ENCODE peak calls at places on chromosomes 11 and 22, in nine cellular contexts. O is kidney epithelial cell; H is central memory CD4-positive, alpha-beta T cell; S is GOT3; I is stimulated activated CD4-positive, alpha-beta T cell treated with anti-CD3 and anti-CD28 coated beads, Interleukin-12 subunit alpha, Interleukin-12 subunit beta, amount 100 ng/mL, for 24 hours; W is RWPE1; G is kidney tubule cell; U is neural crest cell; D is COR-L47. Y is an unnamed sample.

GRCh38 chr22:48241658-48242057 is 1479.2 kb downstream of the TBC1D22A start:
- DNase-seq in O (no peak), H (no peak), S (no peak), I (no peak), W (no peak), G (no peak), U (no peak), D (no peak), Y (no peak)

GRCh38 chr11:95585071-95585751 is 204.4 kb downstream of the FAM76B start:
- DNase-seq in O (no peak), H (no peak), S (no peak), I (no peak), W (no peak), G (peak; percentile 61), U (no peak), D (no peak), Y (no peak)

GRCh38 chr22:18974477-18975180 is 38.5 kb upstream of the PRODH start:
- DNase-seq in O (no peak), H (no peak), S (no peak), I (no peak), W (no peak), G (no peak), U (no peak), D (no peak), Y (no peak)

GRCh38 chr22:47197735-47198500 is 435.5 kb downstream of the TBC1D22A start:
- DNase-seq in O (no peak), H (no peak), S (no peak), I (no peak), W (no peak), G (no peak), U (no peak), D (no peak), Y (no peak)

GRCh38 chr11:120524536-120525085 is 13.1 kb downstream of the GRIK4 start:
- DNase-seq in O (no peak), H (no peak), S (no peak), I (no peak), W (no peak), G (no peak), U (no peak), D (no peak), Y (no peak)

GRCh38 chr11:106077609-106078517 is at the start of gene AASDHPPT:
- DNase-seq in O (no peak), H (no peak), S (no peak), I (no peak), W (peak; percentile 10), G (peak; percentile 56), U (no peak), D (peak; percentile 24), Y (no peak)

GRCh38 chr11:81725691-81726090 is 1008.0 kb downstream of the FAM181B start:
- DNase-seq in O (no peak), H (no peak), S (no peak), I (no peak), W (no peak), G (no peak), U (no peak), D (no peak), Y (peak; percentile 5)

GRCh38 chr11:44592125-44592643 is 26.7 kb downstream of the CD82 start:
- DNase-seq in O (no peak), H (no peak), S (no peak), I (no peak), W (no peak), G (no peak), U (no peak), D (no peak), Y (no peak)

GRCh38 chr11:132064987-132065620 is 694.7 kb downstream of the NTM start:
- DNase-seq in O (peak; percentile 99), H (no peak), S (no peak), I (no peak), W (peak; percentile 55), G (peak; percentile 99), U (no peak), D (no peak), Y (peak; percentile 80)

GRCh38 chr22:17412232-17412631 is 43.0 kb downstream of the CECR2 start:
- DNase-seq in O (no peak), H (no peak), S (no peak), I (no peak), W (no peak), G (no peak), U (no peak), D (no peak), Y (no peak)

GRCh38 chr22:45503816-45504702 is 1.4 kb downstream of the FBLN1 start:
- DNase-seq in O (no peak), H (no peak), S (no peak), I (no peak), W (no peak), G (no peak), U (peak; percentile 74), D (no peak), Y (no peak)

GRCh38 chr11:55714982-55715888 is 53.2 kb downstream of the OR4C6 start:
- DNase-seq in O (no peak), H (no peak), S (no peak), I (no peak), W (no peak), G (no peak), U (no peak), D (no peak), Y (no peak)

GRCh38 chr22:45919504-45920286 is 57.3 kb downstream of the WNT7B start:
- DNase-seq in O (no peak), H (no peak), S (no peak), I (no peak), W (no peak), G (peak; percentile 64), U (no peak), D (no peak), Y (no peak)

GRCh38 chr11:58059011-58059358 is 28.2 kb downstream of the OR6Q1 start:
- DNase-seq in O (no peak), H (no peak), S (no peak), I (no peak), W (peak; percentile 49), G (peak; percentile 94), U (no peak), D (no peak), Y (peak; percentile 48)

GRCh38 chr11:117830072-117830471 is 5.5 kb upstream of the FXYD2 start:
- DNase-seq in O (no peak), H (no peak), S (no peak), I (no peak), W (no peak), G (no peak), U (no peak), D (no peak), Y (no peak)

GRCh38 chr22:41382098-41382578 is 396 bp downstream of the TEF start:
- DNase-seq in O (no peak), H (peak; percentile 59), S (no peak), I (peak; percentile 32), W (peak; percentile 57), G (peak; percentile 17), U (peak; percentile 69), D (peak; percentile 54), Y (no peak)

GRCh38 chr11:1484716-1485503 is 1.7 kb downstream of the MOB2 start:
- DNase-seq in O (no peak), H (no peak), S (no peak), I (no peak), W (no peak), G (peak; percentile 4), U (no peak), D (peak; percentile 44), Y (no peak)

GRCh38 chr11:94504689-94505293 is 7.5 kb upstream of the C11orf97 start:
- DNase-seq in O (no peak), H (peak; percentile 42), S (no peak), I (no peak), W (peak; percentile 49), G (peak; percentile 67), U (no peak), D (peak; percentile 25), Y (no peak)

GRCh38 chr11:109306322-109306721 is 115.7 kb upstream of the C11orf87 start:
- DNase-seq in O (no peak), H (no peak), S (no peak), I (no peak), W (no peak), G (no peak), U (no peak), D (no peak), Y (no peak)

GRCh38 chr11:111081021-111081511 is 164.5 kb upstream of the POU2AF2 start:
- DNase-seq in O (peak; percentile 57), H (no peak), S (no peak), I (no peak), W (no peak), G (peak; percentile 82), U (no peak), D (no peak), Y (no peak)

GRCh38 chr11:66985508-66986177 is 10.5 kb downstream of the C11orf86 start:
- DNase-seq in O (no peak), H (no peak), S (no peak), I (no peak), W (no peak), G (no peak), U (no peak), D (no peak), Y (no peak)

GRCh38 chr11:34114471-34114870 is 9.0 kb downstream of the NAT10 start:
- DNase-seq in O (no peak), H (no peak), S (no peak), I (no peak), W (no peak), G (no peak), U (no peak), D (no peak), Y (no peak)

GRCh38 chr11:74232316-74232950 is 61.3 kb downstream of the PPME1 start:
- DNase-seq in O (no peak), H (peak; percentile 48), S (no peak), I (no peak), W (no peak), G (no peak), U (no peak), D (no peak), Y (no peak)

GRCh38 chr11:16252373-16252772 is 104.0 kb downstream of the SOX6 start:
- DNase-seq in O (no peak), H (no peak), S (no peak), I (no peak), W (peak; percentile 4), G (peak; percentile 3), U (no peak), D (peak; percentile 14), Y (no peak)

GRCh38 chr22:43148581-43148980 is 2.8 kb upstream of the TSPO start:
- DNase-seq in O (no peak), H (no peak), S (no peak), I (no peak), W (no peak), G (no peak), U (no peak), D (no peak), Y (no peak)

GRCh38 chr22:44402196-44403111 is 89.7 kb upstream of the SHISAL1 start:
- DNase-seq in O (no peak), H (no peak), S (no peak), I (no peak), W (no peak), G (no peak), U (no peak), D (no peak), Y (no peak)

GRCh38 chr22:50059185-50059880 is 1.2 kb upstream of the TTLL8 start:
- DNase-seq in O (no peak), H (no peak), S (no peak), I (no peak), W (peak; percentile 15), G (no peak), U (peak; percentile 41), D (no peak), Y (no peak)

GRCh38 chr11:25943777-25944661 is 387.9 kb upstream of the ANO3 start:
- DNase-seq in O (no peak), H (no peak), S (no peak), I (no peak), W (no peak), G (no peak), U (no peak), D (no peak), Y (no peak)

GRCh38 chr11:57370251-57370650 is 10.7 kb downstream of the PRG3 start:
- DNase-seq in O (no peak), H (no peak), S (no peak), I (no peak), W (peak; percentile 39), G (peak; percentile 9), U (no peak), D (no peak), Y (peak; percentile 62)

GRCh38 chr11:33633251-33634003 is 67.2 kb downstream of the C11orf91 start:
- DNase-seq in O (peak; percentile 56), H (no peak), S (no peak), I (no peak), W (peak; percentile 85), G (peak; percentile 79), U (no peak), D (peak; percentile 88), Y (peak; percentile 82)